ENCODE peak calls at places on chromosomes 16 and 17, in nine cellular contexts. S is upper lobe of right lung, Y is body of pancreas, A is A549, C is NT2/D1, L is kidney, E is H9, U is tibial artery, N is endothelial cell of umbilical vein. X is an unnamed sample. For H3K4me1, the result is how much of the 10 kb centered on the place peaks cover.

GRCh38 chr17:10879110-10879509 is 41.2 kb upstream of the PIRT start:
- DNase-seq in S (no peak), Y (no peak), A (no peak), C (peak), L (no peak), E (peak), U (no peak), N (no peak), X (no peak)

GRCh38 chr17:76076765-76077581 is 2.0 kb upstream of the ZACN start:
- DNase-seq in S (peak), Y (no peak), A (no peak), C (no peak), L (peak), E (peak), U (peak), N (no peak), X (no peak)

GRCh38 chr17:8581002-8581658 is 49.4 kb downstream of the MYH10 start:
- DNase-seq in S (no peak), Y (no peak), A (no peak), C (no peak), L (no peak), E (no peak), U (no peak), N (no peak), X (peak)

GRCh38 chr16:25256821-25257503 is 683 bp downstream of the ZKSCAN2 start:
- DNase-seq in S (no peak), Y (peak), A (peak), C (no peak), L (no peak), E (peak), U (no peak), N (no peak), X (peak)

GRCh38 chr16:14003119-14003570 is 68.0 kb upstream of the MRTFB start:
- DNase-seq in S (peak), Y (peak), A (no peak), C (peak), L (peak), E (peak), U (peak), N (peak), X (peak)

GRCh38 chr16:50812046-50812445 is 70.2 kb downstream of the CYLD start:
- DNase-seq in S (no peak), Y (no peak), A (no peak), C (no peak), L (no peak), E (no peak), U (no peak), N (no peak), X (no peak)

GRCh38 chr17:15946611-15947120 is 1.7 kb downstream of the ADORA2B start:
- DNase-seq in S (peak), Y (no peak), A (no peak), C (no peak), L (peak), E (no peak), U (no peak), N (peak), X (no peak)

GRCh38 chr17:29777663-29778062 is 152.4 kb downstream of the SSH2 start:
- DNase-seq in S (no peak), Y (no peak), A (no peak), C (no peak), L (no peak), E (no peak), U (no peak), N (no peak), X (no peak)

GRCh38 chr16:75420987-75421819 is 12.1 kb downstream of the CFDP1 start:
- DNase-seq in S (peak), Y (peak), A (no peak), C (peak), L (peak), E (peak), U (peak), N (no peak), X (peak)

GRCh38 chr17:17551361-17551760 is 40.1 kb downstream of the PEMT start:
- DNase-seq in S (no peak), Y (no peak), A (no peak), C (no peak), L (peak), E (no peak), U (no peak), N (no peak), X (peak)

GRCh38 chr17:38333635-38334295 is 10.0 kb downstream of the GPR179 start:
- DNase-seq in S (no peak), Y (no peak), A (peak), C (no peak), L (peak), E (peak), U (no peak), N (peak), X (peak)

GRCh38 chr17:34584805-34585416 is 5.5 kb downstream of the TMEM132E start:
- DNase-seq in S (no peak), Y (no peak), A (peak), C (no peak), L (peak), E (no peak), U (no peak), N (peak), X (peak)

GRCh38 chr16:27169511-27170071 is 33.7 kb upstream of the KDM8 start:
- DNase-seq in S (no peak), Y (no peak), A (no peak), C (no peak), L (no peak), E (peak), U (no peak), N (peak), X (no peak)

GRCh38 chr17:45146616-45147101 is 1.6 kb upstream of the HEXIM1 start:
- DNase-seq in S (no peak), Y (peak), A (no peak), C (no peak), L (no peak), E (peak), U (no peak), N (peak), X (no peak)

GRCh38 chr17:75338335-75338734 is 49.1 kb upstream of the SLC25A19 start:
- DNase-seq in S (no peak), Y (no peak), A (no peak), C (no peak), L (no peak), E (no peak), U (no peak), N (no peak), X (no peak)

GRCh38 chr17:48814504-48814903 is 2.5 kb downstream of the TTLL6 start:
- DNase-seq in S (peak), Y (peak), A (peak), C (no peak), L (no peak), E (peak), U (no peak), N (peak), X (peak)

GRCh38 chr17:35998018-35998545 is 3.3 kb downstream of the CCL15 start:
- DNase-seq in S (no peak), Y (no peak), A (no peak), C (no peak), L (no peak), E (peak), U (no peak), N (no peak), X (no peak)

GRCh38 chr17:82966415-82966814 is 113.0 kb upstream of the METRNL start:
- DNase-seq in S (peak), Y (no peak), A (no peak), C (no peak), L (no peak), E (peak), U (no peak), N (no peak), X (no peak)

GRCh38 chr16:51592535-51592934 is 441.5 kb upstream of the SALL1 start:
- DNase-seq in S (no peak), Y (no peak), A (no peak), C (no peak), L (no peak), E (no peak), U (no peak), N (no peak), X (no peak)

GRCh38 chr16:73046484-73047214 is 1.3 kb downstream of the ZFHX3 start:
- DNase-seq in S (no peak), Y (no peak), A (no peak), C (no peak), L (peak), E (no peak), U (no peak), N (no peak), X (no peak)

GRCh38 chr17:73068322-73069153 is 23.9 kb downstream of the SLC39A11 start:
- DNase-seq in S (no peak), Y (peak), A (no peak), C (no peak), L (no peak), E (no peak), U (no peak), N (peak), X (peak)

GRCh38 chr16:89920723-89921122 is 2.1 kb downstream of the MC1R start:
- DNase-seq in S (no peak), Y (no peak), A (no peak), C (no peak), L (no peak), E (peak), U (no peak), N (no peak), X (no peak)

GRCh38 chr17:76994237-76994637 is 126.0 kb downstream of the MGAT5B start:
- DNase-seq in S (peak), Y (no peak), A (no peak), C (no peak), L (no peak), E (no peak), U (no peak), N (no peak), X (no peak)

GRCh38 chr17:59406808-59407381 is 75.4 kb downstream of the YPEL2 start:
- DNase-seq in S (no peak), Y (peak), A (no peak), C (peak), L (no peak), E (no peak), U (no peak), N (no peak), X (peak)

GRCh38 chr16:50269769-50270509 is 3.6 kb downstream of the ADCY7 start:
- DNase-seq in S (no peak), Y (no peak), A (no peak), C (no peak), L (peak), E (no peak), U (no peak), N (no peak), X (no peak)

GRCh38 chr17:29592850-29593545 is at the start of gene ANKRD13B:
- DNase-seq in S (peak), Y (peak), A (no peak), C (no peak), L (no peak), E (no peak), U (no peak), N (no peak), X (peak)

GRCh38 chr17:10610821-10611323 is 46.2 kb downstream of the MYH3 start:
- DNase-seq in S (no peak), Y (no peak), A (no peak), C (no peak), L (no peak), E (no peak), U (no peak), N (no peak), X (no peak)

GRCh38 chr17:64270885-64271284 is 7.8 kb upstream of the TEX2 start:
- DNase-seq in S (no peak), Y (no peak), A (no peak), C (no peak), L (no peak), E (no peak), U (no peak), N (no peak), X (no peak)

GRCh38 chr16:56691885-56692284 is 9.6 kb downstream of the MT1X start:
- DNase-seq in S (peak), Y (peak), A (peak), C (no peak), L (no peak), E (peak), U (no peak), N (no peak), X (no peak)

GRCh38 chr17:67053438-67054000 is 9.2 kb downstream of the CACNG1 start:
- DNase-seq in S (no peak), Y (no peak), A (no peak), C (no peak), L (no peak), E (peak), U (no peak), N (no peak), X (no peak)

GRCh38 chr17:77516902-77517301 is 376.1 kb downstream of the SEC14L1 start:
- DNase-seq in S (peak), Y (no peak), A (no peak), C (no peak), L (no peak), E (peak), U (peak), N (no peak), X (peak)

GRCh38 chr16:17598968-17599367 is 128.2 kb upstream of the XYLT1 start:
- DNase-seq in S (no peak), Y (no peak), A (no peak), C (no peak), L (no peak), E (no peak), U (no peak), N (no peak), X (no peak)

GRCh38 chr16:67782567-67783352 is 23.6 kb downstream of the RANBP10 start:
- DNase-seq in S (no peak), Y (no peak), A (no peak), C (no peak), L (no peak), E (no peak), U (no peak), N (no peak), X (peak)

GRCh38 chr16:19384656-19385055 is 33.0 kb upstream of the TMC5 start:
- DNase-seq in S (peak), Y (peak), A (no peak), C (no peak), L (peak), E (peak), U (no peak), N (no peak), X (no peak)

GRCh38 chr16:3101018-3101840 is 2.1 kb upstream of the ZSCAN10 start:
- DNase-seq in S (no peak), Y (no peak), A (peak), C (no peak), L (peak), E (peak), U (no peak), N (peak), X (peak)

GRCh38 chr17:40497704-40498103 is 3.7 kb downstream of the TNS4 start:
- DNase-seq in S (no peak), Y (no peak), A (no peak), C (no peak), L (peak), E (no peak), U (no peak), N (no peak), X (no peak)

GRCh38 chr17:50177983-50178834 is 12.4 kb downstream of the SGCA start:
- DNase-seq in S (peak), Y (peak), A (peak), C (peak), L (peak), E (peak), U (peak), N (peak), X (peak)

GRCh38 chr16:76277099-76278030 is at the start of gene CNTNAP4:
- DNase-seq in S (no peak), Y (no peak), A (no peak), C (peak), L (no peak), E (peak), U (no peak), N (no peak), X (peak)

GRCh38 chr17:74249966-74250365 is 24.1 kb upstream of the DNAI2 start:
- DNase-seq in S (no peak), Y (no peak), A (no peak), C (no peak), L (no peak), E (no peak), U (no peak), N (no peak), X (no peak)

GRCh38 chr16:83907111-83907510 is 8.2 kb downstream of the MLYCD start:
- DNase-seq in S (no peak), Y (no peak), A (no peak), C (no peak), L (no peak), E (no peak), U (no peak), N (no peak), X (no peak)

GRCh38 chr16:83903739-83904138 is 4.8 kb downstream of the MLYCD start:
- DNase-seq in S (no peak), Y (peak), A (no peak), C (no peak), L (no peak), E (no peak), U (no peak), N (no peak), X (no peak)

GRCh38 chr16:83908798-83909197 is 9.9 kb downstream of the MLYCD start:
- DNase-seq in S (no peak), Y (no peak), A (no peak), C (no peak), L (no peak), E (no peak), U (no peak), N (no peak), X (no peak)

GRCh38 chr16:83907926-83908325 is 9.0 kb downstream of the MLYCD start:
- DNase-seq in S (no peak), Y (no peak), A (no peak), C (no peak), L (no peak), E (no peak), U (no peak), N (no peak), X (no peak)

GRCh38 chr16:83906690-83907089 is 7.8 kb downstream of the MLYCD start:
- DNase-seq in S (no peak), Y (no peak), A (no peak), C (no peak), L (no peak), E (no peak), U (no peak), N (no peak), X (no peak)
- H3K4me1 ChIP-seq in S (under half), Y (under half), A (under half), C (under half), L (under half), E (under half), U (under half), N (under half), X (under half)

GRCh38 chr17:539766-540165 is 174.9 kb downstream of the VPS53 start:
- DNase-seq in S (no peak), Y (no peak), A (no peak), C (no peak), L (no peak), E (no peak), U (no peak), N (no peak), X (no peak)

GRCh38 chr17:537133-537532 is 177.5 kb downstream of the VPS53 start:
- DNase-seq in S (no peak), Y (no peak), A (no peak), C (no peak), L (no peak), E (no peak), U (no peak), N (no peak), X (no peak)

GRCh38 chr17:540632-541031 is 174.0 kb downstream of the VPS53 start:
- DNase-seq in S (no peak), Y (no peak), A (no peak), C (no peak), L (no peak), E (no peak), U (no peak), N (no peak), X (no peak)

GRCh38 chr17:539048-539447 is 175.6 kb downstream of the VPS53 start:
- DNase-seq in S (no peak), Y (no peak), A (no peak), C (no peak), L (no peak), E (no peak), U (no peak), N (no peak), X (no peak)

GRCh38 chr17:538096-538973 is 176.3 kb downstream of the VPS53 start:
- DNase-seq in S (no peak), Y (no peak), A (no peak), C (no peak), L (no peak), E (no peak), U (no peak), N (peak), X (no peak)
- H3K4me1 ChIP-seq in S (under half), Y (under half), A (under half), C (under half), L (under half), E (under half), U (under half), N (under half), X (under half)

DNA sequence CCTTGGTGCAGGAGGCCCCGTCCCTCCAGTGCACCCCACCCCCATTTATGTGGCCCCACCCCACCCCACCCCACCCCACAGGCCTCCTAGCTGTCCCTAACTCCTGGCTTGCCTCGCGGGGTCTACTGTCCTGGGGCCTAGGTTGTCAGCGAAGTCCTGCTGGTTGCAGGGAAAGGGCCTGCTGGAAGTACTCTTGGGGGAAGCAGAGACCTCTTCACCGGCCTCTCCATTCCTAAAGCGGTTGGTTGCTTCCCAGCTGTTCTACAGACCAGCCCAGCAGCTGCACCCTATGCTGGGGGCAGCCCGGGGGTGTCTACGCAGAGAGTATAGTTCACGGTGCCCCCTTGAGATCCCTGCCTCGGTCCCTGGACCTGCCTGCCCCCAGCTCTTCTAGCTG is 56.2 kb downstream of the BAIAP2 start:
- DNase-seq in S (no peak), Y (no peak), A (no peak), C (no peak), L (no peak), E (no peak), U (no peak), N (no peak), X (no peak)
- H3K4me1 ChIP-seq in S (under half), Y (under half), A (under half), C (half or more), L (under half), E (under half), U (under half), N (under half), X (under half)

DNA sequence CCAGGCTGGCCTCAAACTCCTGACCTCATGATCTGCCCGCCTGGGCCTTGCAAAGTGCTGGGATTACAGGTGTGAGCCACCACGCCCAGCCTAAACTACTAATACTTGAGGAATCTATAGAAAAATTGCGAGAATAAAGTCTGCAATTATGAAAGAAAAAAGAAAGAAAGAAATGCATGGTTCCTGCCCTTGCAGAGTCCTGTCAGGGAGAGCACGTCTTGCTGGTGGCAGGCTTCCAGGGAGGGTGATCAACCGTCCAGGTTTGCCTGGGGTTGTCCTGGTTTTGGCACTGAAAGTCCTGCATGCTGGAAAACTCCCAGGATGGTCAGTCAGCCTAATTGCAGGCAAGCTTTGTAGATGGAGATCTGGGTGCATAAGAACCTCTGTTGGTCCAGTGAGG is 21.5 kb upstream of the KIFC3 start:
- DNase-seq in S (no peak), Y (peak), A (no peak), C (no peak), L (peak), E (no peak), U (no peak), N (no peak), X (no peak)
- H3K4me1 ChIP-seq in S (under half), Y (half or more), A (half or more), C (under half), L (under half), E (under half), U (under half), N (under half), X (under half)

X was measured in BE2C.